ENCODE peak calls at places on chromosomes 3 and 15, in eight cellular contexts. One of them, this sample, is unnamed. For H3K27me3, the result is how much of the 10 kb centered on the place peaks cover.

GRCh38 chr3:123535580-123535979 is 49.3 kb downstream of the HACD2 start:
- DNase-seq in right atrium auricular region: no peak
- DNase-seq in BE2C: no peak
- DNase-seq in heart left ventricle: no peak
- DNase-seq in IMR-90: peak
- DNase-seq in breast epithelium: no peak
- DNase-seq in CD4-positive, alpha-beta T cell: no peak
- DNase-seq in upper lobe of left lung: no peak
- DNase-seq in this sample: no peak

GRCh38 chr15:62719316-62719715 is 323.2 kb upstream of the TPM1 start:
- DNase-seq in right atrium auricular region: no peak
- DNase-seq in upper lobe of left lung: no peak
- DNase-seq in CD4-positive, alpha-beta T cell: no peak
- DNase-seq in IMR-90: peak
- DNase-seq in heart left ventricle: no peak
- DNase-seq in breast epithelium: no peak
- DNase-seq in BE2C: no peak
- DNase-seq in this sample: no peak

GRCh38 chr3:106332884-106333283 is 464.1 kb upstream of the CBLB start:
- DNase-seq in right atrium auricular region: no peak
- DNase-seq in CD4-positive, alpha-beta T cell: no peak
- DNase-seq in heart left ventricle: no peak
- DNase-seq in upper lobe of left lung: no peak
- DNase-seq in breast epithelium: no peak
- DNase-seq in BE2C: peak
- DNase-seq in IMR-90: peak
- DNase-seq in this sample: no peak

GRCh38 chr15:70023064-70023768 is 74.5 kb downstream of the TLE3 start:
- DNase-seq in right atrium auricular region: no peak
- DNase-seq in IMR-90: peak
- DNase-seq in BE2C: no peak
- DNase-seq in CD4-positive, alpha-beta T cell: peak
- DNase-seq in heart left ventricle: no peak
- DNase-seq in breast epithelium: no peak
- DNase-seq in upper lobe of left lung: peak
- DNase-seq in this sample: peak

GRCh38 chr3:37863552-37863865 is 1.8 kb downstream of the CTDSPL start:
- DNase-seq in CD4-positive, alpha-beta T cell: no peak
- DNase-seq in IMR-90: no peak
- DNase-seq in breast epithelium: no peak
- DNase-seq in right atrium auricular region: no peak
- DNase-seq in heart left ventricle: no peak
- DNase-seq in upper lobe of left lung: no peak
- DNase-seq in BE2C: no peak
- DNase-seq in this sample: no peak

GRCh38 chr3:24505678-24506560 is 11.3 kb upstream of the THRB start:
- DNase-seq in breast epithelium: no peak
- DNase-seq in right atrium auricular region: no peak
- DNase-seq in BE2C: no peak
- DNase-seq in upper lobe of left lung: no peak
- DNase-seq in heart left ventricle: no peak
- DNase-seq in CD4-positive, alpha-beta T cell: no peak
- DNase-seq in IMR-90: no peak
- DNase-seq in this sample: no peak

GRCh38 chr3:192907784-192908183 is 9.9 kb downstream of the MB21D2 start:
- DNase-seq in right atrium auricular region: no peak
- DNase-seq in CD4-positive, alpha-beta T cell: no peak
- DNase-seq in heart left ventricle: no peak
- DNase-seq in upper lobe of left lung: no peak
- DNase-seq in breast epithelium: no peak
- DNase-seq in IMR-90: no peak
- DNase-seq in BE2C: no peak
- DNase-seq in this sample: no peak

GRCh38 chr15:94040523-94041248 is 190.7 kb upstream of the MCTP2 start:
- DNase-seq in CD4-positive, alpha-beta T cell: no peak
- DNase-seq in right atrium auricular region: no peak
- DNase-seq in IMR-90: no peak
- DNase-seq in BE2C: no peak
- DNase-seq in heart left ventricle: no peak
- DNase-seq in breast epithelium: no peak
- DNase-seq in upper lobe of left lung: no peak
- DNase-seq in this sample: no peak

GRCh38 chr3:138944136-138944658 is 2.7 kb downstream of the FOXL2 start:
- DNase-seq in upper lobe of left lung: no peak
- DNase-seq in right atrium auricular region: no peak
- DNase-seq in BE2C: no peak
- DNase-seq in IMR-90: no peak
- DNase-seq in CD4-positive, alpha-beta T cell: no peak
- DNase-seq in breast epithelium: no peak
- DNase-seq in heart left ventricle: no peak
- DNase-seq in this sample: no peak

GRCh38 chr15:57156210-57156887 is 220.0 kb upstream of the CGNL1 start:
- DNase-seq in IMR-90: no peak
- DNase-seq in CD4-positive, alpha-beta T cell: no peak
- DNase-seq in breast epithelium: no peak
- DNase-seq in right atrium auricular region: no peak
- DNase-seq in BE2C: peak
- DNase-seq in heart left ventricle: no peak
- DNase-seq in upper lobe of left lung: no peak
- DNase-seq in this sample: no peak

GRCh38 chr3:196012941-196013471 is 68.9 kb downstream of the TFRC start:
- DNase-seq in breast epithelium: no peak
- DNase-seq in CD4-positive, alpha-beta T cell: no peak
- DNase-seq in heart left ventricle: no peak
- DNase-seq in BE2C: no peak
- DNase-seq in upper lobe of left lung: no peak
- DNase-seq in IMR-90: no peak
- DNase-seq in right atrium auricular region: no peak
- DNase-seq in this sample: no peak

GRCh38 chr15:83215306-83215705 is 7.7 kb upstream of the HDGFL3 start:
- DNase-seq in CD4-positive, alpha-beta T cell: no peak
- DNase-seq in upper lobe of left lung: no peak
- DNase-seq in breast epithelium: no peak
- DNase-seq in BE2C: no peak
- DNase-seq in IMR-90: no peak
- DNase-seq in heart left ventricle: no peak
- DNase-seq in right atrium auricular region: no peak
- DNase-seq in this sample: no peak

GRCh38 chr15:28093761-28094535 is 5.2 kb downstream of the OCA2 start:
- DNase-seq in upper lobe of left lung: no peak
- DNase-seq in CD4-positive, alpha-beta T cell: no peak
- DNase-seq in breast epithelium: no peak
- DNase-seq in right atrium auricular region: peak
- DNase-seq in BE2C: no peak
- DNase-seq in IMR-90: no peak
- DNase-seq in heart left ventricle: no peak
- DNase-seq in this sample: no peak

GRCh38 chr15:68384451-68385239 is 47.3 kb downstream of the ITGA11 start:
- DNase-seq in IMR-90: peak
- DNase-seq in BE2C: peak
- DNase-seq in breast epithelium: no peak
- DNase-seq in CD4-positive, alpha-beta T cell: no peak
- DNase-seq in upper lobe of left lung: no peak
- DNase-seq in heart left ventricle: no peak
- DNase-seq in right atrium auricular region: peak
- DNase-seq in this sample: no peak

GRCh38 chr3:160003520-160004128 is 15.0 kb downstream of the IL12A start:
- DNase-seq in upper lobe of left lung: peak
- DNase-seq in right atrium auricular region: no peak
- DNase-seq in heart left ventricle: peak
- DNase-seq in breast epithelium: no peak
- DNase-seq in IMR-90: peak
- DNase-seq in CD4-positive, alpha-beta T cell: peak
- DNase-seq in BE2C: peak
- DNase-seq in this sample: peak
- TF ChIP-seq CTCF in upper lobe of left lung: peak
- TF ChIP-seq CTCF in right atrium auricular region: peak
- TF ChIP-seq CTCF in heart left ventricle: peak
- TF ChIP-seq CTCF in breast epithelium: no peak
- TF ChIP-seq CTCF in IMR-90: peak
- TF ChIP-seq CTCF in CD4-positive, alpha-beta T cell: no peak
- TF ChIP-seq CTCF in BE2C: peak
- TF ChIP-seq CTCF in this sample: peak

DNA sequence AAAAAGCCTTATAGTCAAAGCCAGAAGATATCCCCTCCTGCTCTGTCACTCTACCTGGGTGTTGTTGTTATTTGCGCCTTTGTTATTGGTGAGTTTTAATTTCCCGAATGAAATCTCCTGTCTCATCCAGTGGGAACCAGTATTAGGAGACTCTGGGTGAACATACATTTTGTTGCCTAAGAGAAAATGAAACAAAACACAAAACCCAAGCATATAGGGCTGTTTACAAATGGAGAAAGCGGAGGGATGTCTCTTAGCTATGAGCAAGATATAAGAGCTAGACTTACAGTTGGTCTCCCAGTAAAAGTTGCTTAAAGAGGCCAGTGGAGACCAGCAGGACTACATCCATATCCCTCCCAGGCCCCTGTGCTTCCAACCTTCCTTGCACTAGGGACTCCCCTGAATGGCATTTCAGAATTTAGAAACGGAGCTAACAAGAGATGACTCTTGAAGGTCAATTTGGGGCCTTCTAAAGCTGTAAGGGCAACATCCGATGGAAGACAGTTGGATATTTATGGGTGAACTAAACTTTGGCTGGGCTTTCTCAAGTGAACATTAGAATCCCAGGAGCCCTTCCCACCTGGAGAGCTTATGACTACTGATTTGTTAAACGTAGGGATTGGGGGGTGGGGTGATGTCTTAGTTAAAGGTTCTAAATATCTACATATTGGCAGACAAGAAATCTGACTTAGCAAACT is 2.7 kb downstream of the EOMES start:
- DNase-seq in IMR-90: no peak
- DNase-seq in right atrium auricular region: no peak
- DNase-seq in CD4-positive, alpha-beta T cell: no peak
- DNase-seq in heart left ventricle: no peak
- DNase-seq in breast epithelium: no peak
- DNase-seq in upper lobe of left lung: no peak
- DNase-seq in BE2C: no peak
- DNase-seq in this sample: no peak
- H3K27me3 ChIP-seq in IMR-90: half or more
- H3K27me3 ChIP-seq in right atrium auricular region: under half
- H3K27me3 ChIP-seq in CD4-positive, alpha-beta T cell: half or more
- H3K27me3 ChIP-seq in heart left ventricle: half or more
- H3K27me3 ChIP-seq in breast epithelium: under half
- H3K27me3 ChIP-seq in upper lobe of left lung: under half
- H3K27me3 ChIP-seq in BE2C: half or more
- H3K27me3 ChIP-seq in this sample: under half

GRCh38 chr3:140635276-140635675 is 42.6 kb upstream of the TRIM42 start:
- DNase-seq in breast epithelium: no peak
- DNase-seq in CD4-positive, alpha-beta T cell: no peak
- DNase-seq in heart left ventricle: no peak
- DNase-seq in right atrium auricular region: no peak
- DNase-seq in IMR-90: no peak
- DNase-seq in upper lobe of left lung: no peak
- DNase-seq in BE2C: no peak
- DNase-seq in this sample: no peak
- TF ChIP-seq CTCF in breast epithelium: no peak
- TF ChIP-seq CTCF in CD4-positive, alpha-beta T cell: no peak
- TF ChIP-seq CTCF in heart left ventricle: no peak
- TF ChIP-seq CTCF in right atrium auricular region: no peak
- TF ChIP-seq CTCF in IMR-90: no peak
- TF ChIP-seq CTCF in upper lobe of left lung: no peak
- TF ChIP-seq CTCF in BE2C: no peak
- TF ChIP-seq CTCF in this sample: no peak

GRCh38 chr3:133675631-133676335 is 14.0 kb upstream of the TOPBP1 start:
- DNase-seq in heart left ventricle: no peak
- DNase-seq in right atrium auricular region: no peak
- DNase-seq in BE2C: no peak
- DNase-seq in IMR-90: no peak
- DNase-seq in upper lobe of left lung: no peak
- DNase-seq in CD4-positive, alpha-beta T cell: no peak
- DNase-seq in breast epithelium: no peak
- DNase-seq in this sample: no peak
- H3K27me3 ChIP-seq in heart left ventricle: under half
- H3K27me3 ChIP-seq in right atrium auricular region: under half
- H3K27me3 ChIP-seq in BE2C: under half
- H3K27me3 ChIP-seq in IMR-90: under half
- H3K27me3 ChIP-seq in upper lobe of left lung: under half
- H3K27me3 ChIP-seq in CD4-positive, alpha-beta T cell: under half
- H3K27me3 ChIP-seq in breast epithelium: under half
- H3K27me3 ChIP-seq in this sample: under half

GRCh38 chr3:39401983-39402382 is 4.5 kb upstream of the RPSA start:
- DNase-seq in breast epithelium: no peak
- DNase-seq in CD4-positive, alpha-beta T cell: no peak
- DNase-seq in BE2C: no peak
- DNase-seq in IMR-90: peak
- DNase-seq in upper lobe of left lung: no peak
- DNase-seq in heart left ventricle: no peak
- DNase-seq in right atrium auricular region: no peak
- DNase-seq in this sample: no peak

GRCh38 chr3:39396690-39397089 is 9.8 kb upstream of the RPSA start:
- DNase-seq in CD4-positive, alpha-beta T cell: no peak
- DNase-seq in IMR-90: no peak
- DNase-seq in right atrium auricular region: no peak
- DNase-seq in breast epithelium: no peak
- DNase-seq in heart left ventricle: no peak
- DNase-seq in upper lobe of left lung: no peak
- DNase-seq in BE2C: no peak
- DNase-seq in this sample: no peak

DNA sequence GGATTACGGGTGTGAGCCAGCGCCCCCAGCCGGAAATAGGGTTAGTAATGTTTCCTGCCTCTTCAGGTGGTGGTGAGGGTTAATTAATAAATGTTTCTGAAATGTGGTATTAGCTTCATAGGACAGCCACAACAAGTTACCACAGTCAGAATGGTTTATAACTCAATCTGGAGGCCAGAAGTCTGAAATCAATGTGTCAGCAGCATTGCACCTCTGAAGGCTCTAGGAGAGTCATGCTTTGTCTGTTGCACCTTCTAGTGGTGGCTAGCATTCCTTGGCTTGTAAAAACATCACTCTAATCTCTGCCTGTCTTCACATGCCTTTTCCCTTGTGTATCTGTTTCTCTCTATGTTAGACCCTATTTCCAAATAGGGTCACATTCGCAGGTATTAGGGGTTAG is 7.8 kb upstream of the RPSA start:
- DNase-seq in IMR-90: no peak
- DNase-seq in breast epithelium: no peak
- DNase-seq in right atrium auricular region: no peak
- DNase-seq in heart left ventricle: no peak
- DNase-seq in CD4-positive, alpha-beta T cell: no peak
- DNase-seq in BE2C: no peak
- DNase-seq in upper lobe of left lung: no peak
- DNase-seq in this sample: no peak
- TF ChIP-seq CTCF in IMR-90: no peak
- TF ChIP-seq CTCF in breast epithelium: no peak
- TF ChIP-seq CTCF in right atrium auricular region: no peak
- TF ChIP-seq CTCF in heart left ventricle: no peak
- TF ChIP-seq CTCF in CD4-positive, alpha-beta T cell: no peak
- TF ChIP-seq CTCF in BE2C: no peak
- TF ChIP-seq CTCF in upper lobe of left lung: no peak
- TF ChIP-seq CTCF in this sample: no peak

This sample was measured in CD8-positive, alpha-beta T cell.